ENCODE peak calls at places on chromosome 6, in eight cellular contexts. One of them, this sample, is unnamed.

GRCh38 chr6:73985891-73986290 is 289.9 kb downstream of the CD109 start:
- DNase-seq in NCI-H1092: no peak
- DNase-seq in NCI-H524: peak
- DNase-seq in activated effector memory CD4-positive, alpha-beta T cell treated with Interleukin-2 at 50 U/mL for 16 hours: no peak
- DNase-seq in amygdala: no peak
- DNase-seq in H7: peak
- DNase-seq in RCC 7860: no peak
- DNase-seq in dermis blood vessel endothelial cell: peak
- DNase-seq in this sample: peak

GRCh38 chr6:124870611-124871201 is 91.5 kb upstream of the RNF217 start:
- DNase-seq in RCC 7860: peak
- DNase-seq in NCI-H1092: no peak
- DNase-seq in NCI-H524: peak
- DNase-seq in activated effector memory CD4-positive, alpha-beta T cell treated with Interleukin-2 at 50 U/mL for 16 hours: no peak
- DNase-seq in amygdala: no peak
- DNase-seq in dermis blood vessel endothelial cell: peak
- DNase-seq in H7: no peak
- DNase-seq in this sample: peak

GRCh38 chr6:23394699-23395098 is 731.3 kb upstream of the NRSN1 start:
- DNase-seq in dermis blood vessel endothelial cell: no peak
- DNase-seq in NCI-H524: no peak
- DNase-seq in activated effector memory CD4-positive, alpha-beta T cell treated with Interleukin-2 at 50 U/mL for 16 hours: no peak
- DNase-seq in NCI-H1092: no peak
- DNase-seq in RCC 7860: no peak
- DNase-seq in amygdala: no peak
- DNase-seq in H7: no peak
- DNase-seq in this sample: no peak

GRCh38 chr6:24859132-24859531 is 60.4 kb upstream of the ARMH2 start:
- DNase-seq in dermis blood vessel endothelial cell: no peak
- DNase-seq in activated effector memory CD4-positive, alpha-beta T cell treated with Interleukin-2 at 50 U/mL for 16 hours: no peak
- DNase-seq in RCC 7860: no peak
- DNase-seq in amygdala: no peak
- DNase-seq in NCI-H524: no peak
- DNase-seq in NCI-H1092: no peak
- DNase-seq in H7: no peak
- DNase-seq in this sample: no peak

GRCh38 chr6:160462551-160463109 is 114.5 kb downstream of the SLC22A3 start:
- DNase-seq in activated effector memory CD4-positive, alpha-beta T cell treated with Interleukin-2 at 50 U/mL for 16 hours: peak
- DNase-seq in H7: no peak
- DNase-seq in amygdala: no peak
- DNase-seq in dermis blood vessel endothelial cell: peak
- DNase-seq in NCI-H1092: no peak
- DNase-seq in RCC 7860: peak
- DNase-seq in NCI-H524: no peak
- DNase-seq in this sample: peak

GRCh38 chr6:168609026-168609685 is 168.2 kb downstream of the SMOC2 start:
- DNase-seq in NCI-H524: no peak
- DNase-seq in RCC 7860: no peak
- DNase-seq in H7: no peak
- DNase-seq in dermis blood vessel endothelial cell: no peak
- DNase-seq in NCI-H1092: no peak
- DNase-seq in activated effector memory CD4-positive, alpha-beta T cell treated with Interleukin-2 at 50 U/mL for 16 hours: no peak
- DNase-seq in amygdala: no peak
- DNase-seq in this sample: no peak

GRCh38 chr6:36444470-36444869 is 1.7 kb downstream of the KCTD20 start:
- DNase-seq in dermis blood vessel endothelial cell: peak
- DNase-seq in activated effector memory CD4-positive, alpha-beta T cell treated with Interleukin-2 at 50 U/mL for 16 hours: no peak
- DNase-seq in NCI-H1092: no peak
- DNase-seq in H7: no peak
- DNase-seq in RCC 7860: no peak
- DNase-seq in amygdala: no peak
- DNase-seq in NCI-H524: no peak
- DNase-seq in this sample: no peak

GRCh38 chr6:157613011-157613522 is 210.0 kb upstream of the SNX9 start:
- DNase-seq in activated effector memory CD4-positive, alpha-beta T cell treated with Interleukin-2 at 50 U/mL for 16 hours: no peak
- DNase-seq in NCI-H1092: no peak
- DNase-seq in dermis blood vessel endothelial cell: peak
- DNase-seq in RCC 7860: peak
- DNase-seq in NCI-H524: no peak
- DNase-seq in H7: no peak
- DNase-seq in amygdala: no peak
- DNase-seq in this sample: no peak

GRCh38 chr6:140346461-140346860 is 972.0 kb upstream of the CITED2 start:
- DNase-seq in amygdala: no peak
- DNase-seq in NCI-H524: no peak
- DNase-seq in H7: no peak
- DNase-seq in NCI-H1092: no peak
- DNase-seq in activated effector memory CD4-positive, alpha-beta T cell treated with Interleukin-2 at 50 U/mL for 16 hours: no peak
- DNase-seq in dermis blood vessel endothelial cell: peak
- DNase-seq in RCC 7860: no peak
- DNase-seq in this sample: no peak

GRCh38 chr6:139416146-139416545 is 41.7 kb upstream of the CITED2 start:
- DNase-seq in H7: no peak
- DNase-seq in NCI-H524: no peak
- DNase-seq in amygdala: no peak
- DNase-seq in NCI-H1092: no peak
- DNase-seq in dermis blood vessel endothelial cell: no peak
- DNase-seq in activated effector memory CD4-positive, alpha-beta T cell treated with Interleukin-2 at 50 U/mL for 16 hours: no peak
- DNase-seq in RCC 7860: no peak
- DNase-seq in this sample: no peak

This sample was measured in ACHN.